ENCODE peak calls at places on chromosomes 12 and 14, in nine cellular contexts. One of them, this sample, is unnamed.

GRCh38 chr12:4120316-4120920 is 153.1 kb upstream of the CCND2 start:
- DNase-seq in AG04450: no peak
- DNase-seq in fibroblast of lung: no peak
- DNase-seq in psoas muscle: no peak
- DNase-seq in choroid plexus epithelial cell: no peak
- DNase-seq in CD8-positive, alpha-beta T cell: no peak
- DNase-seq in AG04449: no peak
- DNase-seq in heart right ventricle: no peak
- DNase-seq in astrocyte of the spinal cord: no peak
- DNase-seq in this sample: no peak

GRCh38 chr14:94548999-94549985 is 11.9 kb upstream of the SERPINA4 start:
- DNase-seq in heart right ventricle: peak; percentile 45
- DNase-seq in psoas muscle: peak; percentile 48
- DNase-seq in fibroblast of lung: peak; percentile 25
- DNase-seq in choroid plexus epithelial cell: peak; percentile 69
- DNase-seq in AG04450: peak; percentile 6
- DNase-seq in CD8-positive, alpha-beta T cell: peak; percentile 60
- DNase-seq in astrocyte of the spinal cord: peak; percentile 57
- DNase-seq in AG04449: no peak
- DNase-seq in this sample: peak; percentile 65

GRCh38 chr12:113149361-113150150 is at the start of gene CFAP73:
- DNase-seq in psoas muscle: no peak
- DNase-seq in AG04449: peak; percentile 42
- DNase-seq in choroid plexus epithelial cell: peak; percentile 94
- DNase-seq in astrocyte of the spinal cord: peak; percentile 85
- DNase-seq in fibroblast of lung: peak; percentile 85
- DNase-seq in AG04450: peak; percentile 52
- DNase-seq in heart right ventricle: peak; percentile 59
- DNase-seq in CD8-positive, alpha-beta T cell: no peak
- DNase-seq in this sample: peak; percentile 66

GRCh38 chr14:44803239-44803905 is 158.4 kb downstream of the KLHL28 start:
- DNase-seq in AG04449: peak; percentile 4
- DNase-seq in astrocyte of the spinal cord: peak; percentile 66
- DNase-seq in AG04450: no peak
- DNase-seq in psoas muscle: no peak
- DNase-seq in fibroblast of lung: peak; percentile 56
- DNase-seq in CD8-positive, alpha-beta T cell: no peak
- DNase-seq in heart right ventricle: no peak
- DNase-seq in choroid plexus epithelial cell: peak; percentile 77
- DNase-seq in this sample: peak; percentile 66

GRCh38 chr12:72236071-72236705 is 36.0 kb upstream of the TRHDE start:
- DNase-seq in astrocyte of the spinal cord: peak; percentile 36
- DNase-seq in psoas muscle: no peak
- DNase-seq in CD8-positive, alpha-beta T cell: no peak
- DNase-seq in choroid plexus epithelial cell: peak; percentile 22
- DNase-seq in fibroblast of lung: peak; percentile 57
- DNase-seq in heart right ventricle: no peak
- DNase-seq in AG04450: no peak
- DNase-seq in AG04449: no peak
- DNase-seq in this sample: no peak

GRCh38 chr12:44812062-44812461 is 64.1 kb downstream of the NELL2 start:
- DNase-seq in choroid plexus epithelial cell: no peak
- DNase-seq in AG04449: no peak
- DNase-seq in CD8-positive, alpha-beta T cell: no peak
- DNase-seq in AG04450: no peak
- DNase-seq in heart right ventricle: no peak
- DNase-seq in fibroblast of lung: no peak
- DNase-seq in psoas muscle: no peak
- DNase-seq in astrocyte of the spinal cord: no peak
- DNase-seq in this sample: peak; percentile 21

GRCh38 chr12:80632835-80633234 is 74.6 kb upstream of the MYF6 start:
- DNase-seq in heart right ventricle: no peak
- DNase-seq in CD8-positive, alpha-beta T cell: no peak
- DNase-seq in psoas muscle: no peak
- DNase-seq in AG04450: no peak
- DNase-seq in AG04449: no peak
- DNase-seq in choroid plexus epithelial cell: no peak
- DNase-seq in fibroblast of lung: no peak
- DNase-seq in astrocyte of the spinal cord: peak; percentile 9
- DNase-seq in this sample: peak; percentile 40

GRCh38 chr12:117850048-117850447 is 118.7 kb downstream of the KSR2 start:
- DNase-seq in AG04450: no peak
- DNase-seq in psoas muscle: no peak
- DNase-seq in heart right ventricle: no peak
- DNase-seq in astrocyte of the spinal cord: peak; percentile 47
- DNase-seq in CD8-positive, alpha-beta T cell: no peak
- DNase-seq in choroid plexus epithelial cell: peak; percentile 54
- DNase-seq in fibroblast of lung: peak; percentile 36
- DNase-seq in AG04449: no peak
- DNase-seq in this sample: peak; percentile 77

GRCh38 chr12:122079038-122079531 is 529 bp downstream of the MLXIP start:
- DNase-seq in heart right ventricle: no peak
- DNase-seq in psoas muscle: peak; percentile 48
- DNase-seq in choroid plexus epithelial cell: no peak
- DNase-seq in AG04449: no peak
- DNase-seq in AG04450: no peak
- DNase-seq in fibroblast of lung: no peak
- DNase-seq in astrocyte of the spinal cord: no peak
- DNase-seq in CD8-positive, alpha-beta T cell: peak; percentile 66
- DNase-seq in this sample: peak; percentile 48

GRCh38 chr14:23365353-23366162 is 586 bp upstream of the EFS start:
- DNase-seq in AG04450: no peak
- DNase-seq in choroid plexus epithelial cell: peak; percentile 21
- DNase-seq in AG04449: no peak
- DNase-seq in psoas muscle: no peak
- DNase-seq in CD8-positive, alpha-beta T cell: no peak
- DNase-seq in astrocyte of the spinal cord: peak; percentile 13
- DNase-seq in fibroblast of lung: peak; percentile 29
- DNase-seq in heart right ventricle: no peak
- DNase-seq in this sample: no peak

GRCh38 chr14:43285575-43285974 is 1221.5 kb downstream of the FSCB start:
- DNase-seq in fibroblast of lung: no peak
- DNase-seq in psoas muscle: no peak
- DNase-seq in astrocyte of the spinal cord: no peak
- DNase-seq in CD8-positive, alpha-beta T cell: no peak
- DNase-seq in heart right ventricle: no peak
- DNase-seq in AG04449: no peak
- DNase-seq in choroid plexus epithelial cell: no peak
- DNase-seq in AG04450: no peak
- DNase-seq in this sample: no peak

GRCh38 chr12:76698316-76698715 is 65.6 kb upstream of the ZDHHC17 start:
- DNase-seq in AG04449: no peak
- DNase-seq in CD8-positive, alpha-beta T cell: no peak
- DNase-seq in astrocyte of the spinal cord: no peak
- DNase-seq in AG04450: no peak
- DNase-seq in psoas muscle: no peak
- DNase-seq in fibroblast of lung: no peak
- DNase-seq in heart right ventricle: no peak
- DNase-seq in choroid plexus epithelial cell: no peak
- DNase-seq in this sample: peak; percentile 14

GRCh38 chr12:52331039-52331438 is 9.8 kb upstream of the KRT83 start:
- DNase-seq in psoas muscle: no peak
- DNase-seq in fibroblast of lung: no peak
- DNase-seq in AG04449: no peak
- DNase-seq in AG04450: no peak
- DNase-seq in astrocyte of the spinal cord: no peak
- DNase-seq in CD8-positive, alpha-beta T cell: no peak
- DNase-seq in choroid plexus epithelial cell: no peak
- DNase-seq in heart right ventricle: no peak
- DNase-seq in this sample: no peak

GRCh38 chr12:52331833-52332232 is 10.6 kb upstream of the KRT83 start:
- DNase-seq in psoas muscle: no peak
- DNase-seq in AG04450: no peak
- DNase-seq in AG04449: no peak
- DNase-seq in CD8-positive, alpha-beta T cell: no peak
- DNase-seq in astrocyte of the spinal cord: no peak
- DNase-seq in fibroblast of lung: no peak
- DNase-seq in choroid plexus epithelial cell: no peak
- DNase-seq in heart right ventricle: no peak
- DNase-seq in this sample: no peak

GRCh38 chr12:52324068-52324444 is 2.9 kb upstream of the KRT83 start:
- DNase-seq in astrocyte of the spinal cord: no peak
- DNase-seq in psoas muscle: no peak
- DNase-seq in choroid plexus epithelial cell: no peak
- DNase-seq in CD8-positive, alpha-beta T cell: no peak
- DNase-seq in heart right ventricle: no peak
- DNase-seq in AG04450: no peak
- DNase-seq in fibroblast of lung: no peak
- DNase-seq in AG04449: no peak
- DNase-seq in this sample: no peak

GRCh38 chr12:52327086-52327829 is 6.1 kb upstream of the KRT83 start:
- DNase-seq in heart right ventricle: peak; percentile 61
- DNase-seq in fibroblast of lung: peak; percentile 89
- DNase-seq in choroid plexus epithelial cell: peak; percentile 92
- DNase-seq in CD8-positive, alpha-beta T cell: peak; percentile 81
- DNase-seq in astrocyte of the spinal cord: peak; percentile 88
- DNase-seq in AG04449: peak; percentile 55
- DNase-seq in AG04450: peak; percentile 72
- DNase-seq in psoas muscle: peak; percentile 66
- DNase-seq in this sample: peak; percentile 98

GRCh38 chr12:52327830-52328500 is 6.8 kb upstream of the KRT83 start:
- DNase-seq in heart right ventricle: no peak
- DNase-seq in choroid plexus epithelial cell: no peak
- DNase-seq in CD8-positive, alpha-beta T cell: no peak
- DNase-seq in AG04450: no peak
- DNase-seq in AG04449: no peak
- DNase-seq in astrocyte of the spinal cord: no peak
- DNase-seq in fibroblast of lung: no peak
- DNase-seq in psoas muscle: no peak
- DNase-seq in this sample: no peak
- TF ChIP-seq CTCF in heart right ventricle: no peak
- TF ChIP-seq CTCF in choroid plexus epithelial cell: no peak
- TF ChIP-seq CTCF in CD8-positive, alpha-beta T cell: no peak
- TF ChIP-seq CTCF in AG04450: no peak
- TF ChIP-seq CTCF in AG04449: no peak
- TF ChIP-seq CTCF in astrocyte of the spinal cord: no peak
- TF ChIP-seq CTCF in fibroblast of lung: no peak
- TF ChIP-seq CTCF in psoas muscle: no peak
- TF ChIP-seq CTCF in this sample: no peak

GRCh38 chr12:27535318-27535717 is 11.3 kb downstream of the PPFIBP1 start:
- DNase-seq in heart right ventricle: no peak
- DNase-seq in astrocyte of the spinal cord: no peak
- DNase-seq in fibroblast of lung: no peak
- DNase-seq in psoas muscle: no peak
- DNase-seq in choroid plexus epithelial cell: no peak
- DNase-seq in AG04450: no peak
- DNase-seq in CD8-positive, alpha-beta T cell: no peak
- DNase-seq in AG04449: no peak
- DNase-seq in this sample: no peak

GRCh38 chr12:27534060-27534764 is 10.2 kb downstream of the PPFIBP1 start:
- DNase-seq in CD8-positive, alpha-beta T cell: no peak
- DNase-seq in AG04450: no peak
- DNase-seq in astrocyte of the spinal cord: peak; percentile 41
- DNase-seq in AG04449: no peak
- DNase-seq in psoas muscle: no peak
- DNase-seq in heart right ventricle: no peak
- DNase-seq in choroid plexus epithelial cell: no peak
- DNase-seq in fibroblast of lung: peak; percentile 60
- DNase-seq in this sample: no peak

GRCh38 chr12:27531916-27532315 is 7.9 kb downstream of the PPFIBP1 start:
- DNase-seq in psoas muscle: no peak
- DNase-seq in choroid plexus epithelial cell: peak; percentile 47
- DNase-seq in astrocyte of the spinal cord: no peak
- DNase-seq in AG04449: no peak
- DNase-seq in CD8-positive, alpha-beta T cell: no peak
- DNase-seq in heart right ventricle: no peak
- DNase-seq in fibroblast of lung: no peak
- DNase-seq in AG04450: no peak
- DNase-seq in this sample: peak; percentile 36

GRCh38 chr12:27537855-27538675 is 14.1 kb downstream of the PPFIBP1 start:
- DNase-seq in CD8-positive, alpha-beta T cell: no peak
- DNase-seq in heart right ventricle: no peak
- DNase-seq in choroid plexus epithelial cell: no peak
- DNase-seq in AG04449: no peak
- DNase-seq in astrocyte of the spinal cord: no peak
- DNase-seq in AG04450: no peak
- DNase-seq in fibroblast of lung: no peak
- DNase-seq in psoas muscle: no peak
- DNase-seq in this sample: no peak

DNA sequence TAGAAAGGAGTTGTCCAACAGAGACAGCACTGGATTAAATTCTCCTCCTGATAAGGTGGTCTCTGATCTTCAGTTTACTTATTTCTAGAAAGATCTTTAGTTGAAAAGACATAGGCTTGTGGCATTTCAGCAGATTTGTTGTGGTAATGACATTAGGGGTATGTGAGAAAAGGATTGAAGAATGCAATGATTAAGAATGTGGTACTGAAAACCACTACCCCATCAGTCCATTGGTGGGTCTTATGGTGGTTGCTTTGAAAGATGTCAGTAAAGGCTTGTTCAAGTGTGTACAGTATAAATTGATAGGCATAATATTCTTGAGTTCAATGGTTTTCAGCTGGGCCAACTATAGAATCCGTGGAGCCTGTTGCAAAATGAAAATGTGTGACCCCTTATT is 10.8 kb downstream of the PPFIBP1 start:
- DNase-seq in astrocyte of the spinal cord: no peak
- DNase-seq in psoas muscle: no peak
- DNase-seq in heart right ventricle: no peak
- DNase-seq in CD8-positive, alpha-beta T cell: no peak
- DNase-seq in choroid plexus epithelial cell: no peak
- DNase-seq in fibroblast of lung: no peak
- DNase-seq in AG04450: no peak
- DNase-seq in AG04449: no peak
- DNase-seq in this sample: no peak
- TF ChIP-seq CTCF in astrocyte of the spinal cord: no peak
- TF ChIP-seq CTCF in psoas muscle: no peak
- TF ChIP-seq CTCF in heart right ventricle: no peak
- TF ChIP-seq CTCF in CD8-positive, alpha-beta T cell: no peak
- TF ChIP-seq CTCF in choroid plexus epithelial cell: no peak
- TF ChIP-seq CTCF in fibroblast of lung: no peak
- TF ChIP-seq CTCF in AG04450: no peak
- TF ChIP-seq CTCF in AG04449: no peak
- TF ChIP-seq CTCF in this sample: no peak

DNA sequence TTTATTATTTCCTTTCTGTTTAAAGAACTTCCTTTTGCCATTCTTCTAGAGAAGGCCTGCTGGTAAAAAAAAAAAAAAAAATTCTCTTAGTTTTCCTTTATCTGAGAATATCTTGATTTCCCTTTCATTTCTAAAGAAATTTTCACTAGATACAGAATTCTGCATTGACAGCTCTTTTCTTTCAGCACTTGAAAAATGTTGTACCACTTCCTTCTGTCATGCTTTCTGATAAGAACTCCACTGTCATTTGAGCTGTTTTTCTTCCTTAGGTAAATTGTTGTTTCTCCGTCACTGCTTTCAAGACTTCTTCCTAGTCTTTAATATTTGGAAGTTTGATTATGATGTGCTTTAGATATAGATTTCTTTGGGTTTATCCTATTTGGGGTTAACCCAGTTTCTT is 113.6 kb upstream of the BTG1 start:
- DNase-seq in CD8-positive, alpha-beta T cell: no peak
- DNase-seq in AG04450: no peak
- DNase-seq in AG04449: no peak
- DNase-seq in astrocyte of the spinal cord: no peak
- DNase-seq in fibroblast of lung: no peak
- DNase-seq in choroid plexus epithelial cell: no peak
- DNase-seq in psoas muscle: no peak
- DNase-seq in heart right ventricle: no peak
- DNase-seq in this sample: no peak
- TF ChIP-seq CTCF in CD8-positive, alpha-beta T cell: no peak
- TF ChIP-seq CTCF in AG04450: no peak
- TF ChIP-seq CTCF in AG04449: no peak
- TF ChIP-seq CTCF in astrocyte of the spinal cord: no peak
- TF ChIP-seq CTCF in fibroblast of lung: no peak
- TF ChIP-seq CTCF in choroid plexus epithelial cell: no peak
- TF ChIP-seq CTCF in psoas muscle: no peak
- TF ChIP-seq CTCF in heart right ventricle: no peak
- TF ChIP-seq CTCF in this sample: no peak

GRCh38 chr12:286531-287300 is 24.1 kb upstream of the SLC6A13 start:
- DNase-seq in AG04450: no peak
- DNase-seq in CD8-positive, alpha-beta T cell: no peak
- DNase-seq in psoas muscle: no peak
- DNase-seq in astrocyte of the spinal cord: no peak
- DNase-seq in choroid plexus epithelial cell: no peak
- DNase-seq in fibroblast of lung: no peak
- DNase-seq in AG04449: no peak
- DNase-seq in heart right ventricle: no peak
- DNase-seq in this sample: no peak
- TF ChIP-seq CTCF in AG04450: no peak
- TF ChIP-seq CTCF in CD8-positive, alpha-beta T cell: no peak
- TF ChIP-seq CTCF in psoas muscle: no peak
- TF ChIP-seq CTCF in astrocyte of the spinal cord: no peak
- TF ChIP-seq CTCF in choroid plexus epithelial cell: no peak
- TF ChIP-seq CTCF in fibroblast of lung: no peak
- TF ChIP-seq CTCF in AG04449: no peak
- TF ChIP-seq CTCF in heart right ventricle: no peak
- TF ChIP-seq CTCF in this sample: no peak